ENCODE peak calls at places on chromosomes 12 and 14, in ten cellular contexts. L, P, N, X, Q, I, B, W, J and Y are unnamed samples.

GRCh38 chr14:73472182-73473114 is 14.1 kb upstream of the NUMB start:
- DNase-seq in P (no peak), W (no peak), I (no peak), J (peak), X (no peak), N (peak), B (peak), L (peak), Q (no peak), Y (peak)

GRCh38 chr12:49094104-49094948 is at the start of gene DHH:
- DNase-seq in J (no peak), N (no peak), Q (no peak), L (no peak), I (no peak), P (peak), X (peak), W (no peak), B (no peak), Y (peak)

GRCh38 chr12:94416613-94417012 is 43.1 kb downstream of the CEP83 start:
- DNase-seq in L (no peak), P (no peak), J (no peak), B (no peak), N (no peak), W (no peak), X (no peak), I (no peak), Q (no peak), Y (no peak)

GRCh38 chr14:24334431-24335271 is at the start of gene ADCY4:
- DNase-seq in P (peak), W (no peak), L (peak), Q (no peak), B (no peak), X (peak), J (no peak), I (no peak), N (no peak), Y (no peak)

GRCh38 chr14:101506921-101507300 is 54.4 kb upstream of the DIO3 start:
- DNase-seq in B (no peak), L (no peak), X (no peak), J (no peak), W (no peak), P (no peak), I (peak), Q (no peak), N (no peak), Y (peak)

GRCh38 chr14:57319636-57320035 is 50.9 kb downstream of the AP5M1 start:
- DNase-seq in N (no peak), B (no peak), J (peak), X (no peak), I (no peak), W (no peak), L (no peak), Q (no peak), P (no peak), Y (no peak)

GRCh38 chr12:107092669-107093546 is 441 bp downstream of the CRY1 start:
- DNase-seq in X (peak), Q (peak), W (peak), N (peak), P (no peak), I (peak), J (peak), L (no peak), B (peak), Y (peak)

GRCh38 chr14:32225378-32225920 is 22.4 kb upstream of the RNU6-8 start:
- DNase-seq in P (no peak), N (peak), W (no peak), Q (no peak), B (no peak), X (no peak), L (no peak), I (no peak), J (no peak), Y (no peak)

GRCh38 chr12:20264608-20265114 is 103.7 kb upstream of the PDE3A start:
- DNase-seq in W (no peak), N (no peak), B (no peak), I (no peak), L (peak), P (no peak), X (no peak), Q (no peak), J (no peak), Y (no peak)

GRCh38 chr12:57934804-57935203 is 6.6 kb upstream of the ATP23 start:
- DNase-seq in L (no peak), X (no peak), J (no peak), P (no peak), Q (no peak), N (no peak), B (no peak), W (no peak), I (no peak), Y (no peak)

GRCh38 chr12:128381961-128382360 is 115.0 kb downstream of the TMEM132C start:
- DNase-seq in L (no peak), Q (no peak), P (no peak), N (no peak), X (no peak), W (no peak), J (no peak), I (no peak), B (no peak), Y (no peak)